ENCODE peak calls at places on chromosomes 6 and 20, in nine cellular contexts. Y is GM23248, E is neural progenitor cell, W is GM23338, N is PC-3, H is HCT116, C is hepatocyte, V is MM.1S, Q is SK-N-SH. L is an unnamed sample.
A peak's percentile ranks its signal among the peaks of the same experiment; 100 is the strongest.

GRCh38 chr20:53622247-53623114 is 28.8 kb upstream of the ZNF217 start:
- DNase-seq in Y (no peak), E (no peak), W (peak; percentile 17), N (no peak), H (no peak), C (peak; percentile 20), V (peak; percentile 40), Q (no peak), L (peak; percentile 35)

GRCh38 chr6:154276810-154277577 is 79.6 kb downstream of the IPCEF1 start:
- DNase-seq in Y (peak; percentile 61), E (peak; percentile 33), W (peak; percentile 33), N (peak; percentile 60), H (peak; percentile 33), C (peak; percentile 56), V (peak; percentile 34), Q (peak; percentile 53), L (peak; percentile 43)

GRCh38 chr6:353642-354614 is 37.6 kb upstream of the IRF4 start:
- DNase-seq in Y (no peak), E (no peak), W (no peak), N (no peak), H (no peak), C (no peak), V (no peak), Q (no peak), L (no peak)

GRCh38 chr6:101402618-101403002 is 9.1 kb downstream of the GRIK2 start:
- DNase-seq in Y (peak; percentile 39), E (peak; percentile 86), W (peak; percentile 77), N (no peak), H (no peak), C (peak; percentile 23), V (no peak), Q (peak; percentile 71), L (no peak)

GRCh38 chr6:168968228-168968627 is 285.4 kb downstream of the THBS2 start:
- DNase-seq in Y (peak; percentile 98), E (peak; percentile 7), W (peak; percentile 15), N (peak; percentile 18), H (no peak), C (peak; percentile 29), V (peak; percentile 73), Q (no peak), L (peak; percentile 5)

GRCh38 chr6:19925533-19925932 is 88.4 kb downstream of the ID4 start:
- DNase-seq in Y (no peak), E (no peak), W (no peak), N (no peak), H (no peak), C (no peak), V (no peak), Q (no peak), L (no peak)

GRCh38 chr20:61886721-61887658 is 178.7 kb downstream of the TAF4 start:
- DNase-seq in Y (peak; percentile 53), E (peak; percentile 66), W (peak; percentile 65), N (peak; percentile 54), H (peak; percentile 23), C (peak; percentile 60), V (peak; percentile 30), Q (peak; percentile 82), L (peak; percentile 69)

GRCh38 chr6:41426438-41426851 is 91.0 kb downstream of the NCR2 start:
- DNase-seq in Y (peak; percentile 16), E (peak; percentile 61), W (peak; percentile 81), N (no peak), H (no peak), C (peak; percentile 50), V (no peak), Q (no peak), L (peak; percentile 18)

GRCh38 chr6:29502597-29502996 is 14.8 kb upstream of the MAS1L start:
- DNase-seq in Y (peak; percentile 39), E (no peak), W (no peak), N (no peak), H (no peak), C (no peak), V (no peak), Q (no peak), L (no peak)

GRCh38 chr6:25746968-25747367 is 7.6 kb upstream of the SLC17A4 start:
- DNase-seq in Y (no peak), E (no peak), W (peak; percentile 61), N (no peak), H (no peak), C (no peak), V (no peak), Q (no peak), L (no peak)

GRCh38 chr6:142833798-142834197 is 111.2 kb downstream of the HIVEP2 start:
- DNase-seq in Y (no peak), E (no peak), W (no peak), N (no peak), H (no peak), C (no peak), V (no peak), Q (no peak), L (no peak)

GRCh38 chr20:31543966-31544598 is 29.8 kb downstream of the HM13 start:
- DNase-seq in Y (peak; percentile 97), E (no peak), W (no peak), N (peak; percentile 62), H (no peak), C (peak; percentile 82), V (no peak), Q (peak; percentile 69), L (no peak)

GRCh38 chr6:167298166-167298565 is 7.1 kb downstream of the UNC93A start:
- DNase-seq in Y (no peak), E (no peak), W (no peak), N (no peak), H (no peak), C (no peak), V (no peak), Q (no peak), L (peak; percentile 29)

GRCh38 chr6:157046776-157047175 is 269.6 kb downstream of the ARID1B start:
- DNase-seq in Y (no peak), E (no peak), W (no peak), N (no peak), H (no peak), C (no peak), V (no peak), Q (no peak), L (no peak)

GRCh38 chr6:158662607-158663464 is 13.0 kb downstream of the SYTL3 start:
- DNase-seq in Y (no peak), E (no peak), W (no peak), N (peak; percentile 24), H (no peak), C (no peak), V (no peak), Q (no peak), L (no peak)

GRCh38 chr20:57030611-57031600 is 235.5 kb downstream of the BMP7 start:
- DNase-seq in Y (peak; percentile 79), E (no peak), W (no peak), N (peak; percentile 84), H (no peak), C (peak; percentile 31), V (no peak), Q (peak; percentile 29), L (no peak)

GRCh38 chr20:24785141-24785924 is 163.7 kb upstream of the CST7 start:
- DNase-seq in Y (peak; percentile 64), E (no peak), W (no peak), N (peak; percentile 32), H (no peak), C (no peak), V (no peak), Q (no peak), L (no peak)

GRCh38 chr6:85772641-85773040 is 130.0 kb upstream of the SYNCRIP start:
- DNase-seq in Y (no peak), E (no peak), W (no peak), N (no peak), H (no peak), C (no peak), V (no peak), Q (no peak), L (no peak)

GRCh38 chr20:44071057-44071456 is 115.9 kb downstream of the JPH2 start:
- DNase-seq in Y (no peak), E (no peak), W (no peak), N (no peak), H (no peak), C (no peak), V (no peak), Q (no peak), L (no peak)

GRCh38 chr6:13511913-13512717 is 24.7 kb upstream of the GFOD1 start:
- DNase-seq in Y (no peak), E (no peak), W (peak; percentile 38), N (no peak), H (no peak), C (peak; percentile 19), V (no peak), Q (no peak), L (no peak)

DNA sequence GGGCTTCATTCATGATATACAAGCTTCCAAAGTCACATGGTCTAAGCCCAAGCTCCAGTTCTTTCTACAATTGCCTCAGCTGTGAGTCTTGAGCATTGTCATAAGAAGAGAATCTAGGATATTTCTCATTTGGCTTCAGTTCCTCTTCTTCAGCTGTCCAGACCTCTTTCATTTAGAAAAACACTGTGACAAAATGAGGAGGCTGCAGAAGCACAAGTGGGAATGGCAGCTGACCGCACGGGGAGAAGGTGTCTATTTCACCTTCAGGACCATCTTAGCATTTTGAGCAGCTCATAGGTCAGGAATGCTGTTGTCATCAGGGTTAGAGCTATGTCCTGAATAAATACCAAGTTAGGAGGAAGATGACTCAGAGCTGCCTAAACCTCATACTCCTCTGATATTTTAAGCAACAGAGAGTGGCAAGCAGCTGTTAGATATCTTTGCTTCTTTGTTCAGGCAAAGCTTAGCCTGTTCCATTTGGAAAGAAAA is 390.1 kb upstream of the CITED2 start:
- DNase-seq in Y (peak; percentile 98), E (no peak), W (no peak), N (peak; percentile 88), H (peak; percentile 83), C (peak; percentile 60), V (peak; percentile 63), Q (no peak), L (no peak)
- TF ChIP-seq EZH2phosphoT487 in Y (no peak), E (no peak), W (no peak), N (no peak), H (no peak), C (no peak), V (no peak), Q (no peak), L (no peak)

GRCh38 chr20:17871861-17872260 is 96.7 kb downstream of the SNX5 start:
- DNase-seq in Y (peak; percentile 12), E (no peak), W (no peak), N (no peak), H (no peak), C (no peak), V (no peak), Q (no peak), L (peak; percentile 36)
- TF ChIP-seq EZH2phosphoT487 in Y (no peak), E (no peak), W (no peak), N (no peak), H (no peak), C (no peak), V (no peak), Q (no peak), L (no peak)

GRCh38 chr20:32585519-32586127 is 490 bp upstream of the NOL4L start:
- DNase-seq in Y (peak; percentile 23), E (peak; percentile 56), W (peak; percentile 80), N (no peak), H (no peak), C (no peak), V (no peak), Q (no peak), L (no peak)
- TF ChIP-seq EZH2phosphoT487 in Y (peak; percentile 35), E (peak; percentile 86), W (no peak), N (no peak), H (no peak), C (no peak), V (peak; percentile 46), Q (no peak), L (no peak)

DNA sequence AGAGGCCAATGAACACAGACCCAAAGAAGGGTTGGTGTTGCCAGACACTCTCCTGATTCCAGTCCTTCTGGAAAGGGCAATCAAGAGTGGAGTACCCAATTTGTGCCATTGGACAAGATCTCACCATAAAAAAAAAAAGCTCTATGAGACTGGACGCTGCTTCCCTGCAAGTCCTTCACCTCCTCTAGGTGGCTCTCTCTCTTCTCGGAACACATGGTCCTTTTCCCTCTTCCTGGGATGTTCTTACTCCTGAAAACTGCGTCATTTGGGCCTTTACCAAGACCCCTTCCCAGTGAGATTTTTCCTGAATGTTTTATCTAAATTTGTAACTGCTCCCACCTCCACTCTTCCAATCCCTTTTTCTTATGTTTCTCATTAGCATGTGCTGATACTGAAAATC is 280.8 kb downstream of the FOXA2 start:
- DNase-seq in Y (peak; percentile 17), E (peak; percentile 15), W (peak; percentile 64), N (peak; percentile 42), H (peak; percentile 18), C (no peak), V (no peak), Q (peak; percentile 4), L (no peak)
- TF ChIP-seq EZH2phosphoT487 in Y (no peak), E (no peak), W (no peak), N (no peak), H (no peak), C (no peak), V (no peak), Q (no peak), L (no peak)